ENCODE peak calls at places on chromosomes 12 and 14, in nine cellular contexts. K is stomach, O is prostate gland, Z is spleen, U is suprapubic skin, S is Panc1, A is HCT116, C is sigmoid colon, E is GM23338. D is an unnamed sample.

GRCh38 chr12:116138781-116139180 is 138.7 kb downstream of the MED13L start:
- DNase-seq in S (no peak), K (no peak), E (no peak), Z (no peak), U (no peak), A (no peak), C (no peak), O (no peak), D (no peak)

GRCh38 chr12:130714591-130715149 is 1.4 kb downstream of the RIMBP2 start:
- DNase-seq in K (no peak), A (no peak), O (no peak), Z (no peak), C (no peak), U (no peak), E (no peak), S (no peak), D (no peak)

GRCh38 chr14:68820536-68820935 is 27.7 kb upstream of the ZFP36L1 start:
- DNase-seq in S (no peak), K (no peak), O (no peak), Z (no peak), A (no peak), U (no peak), C (no peak), E (no peak), D (no peak)

GRCh38 chr14:22333408-22334274 is 255.4 kb downstream of the DAD1 start:
- DNase-seq in K (peak; percentile 30), Z (no peak), C (no peak), A (peak; percentile 79), O (peak; percentile 61), U (no peak), E (peak; percentile 34), S (peak; percentile 76), D (no peak)

GRCh38 chr14:104334812-104335161 is 196.4 kb downstream of the KIF26A start:
- DNase-seq in O (no peak), Z (no peak), E (no peak), C (no peak), U (peak; percentile 74), S (no peak), K (peak; percentile 15), A (no peak), D (no peak)

GRCh38 chr12:108832730-108833354 is 24.5 kb downstream of the SSH1 start:
- DNase-seq in C (no peak), E (no peak), U (no peak), S (no peak), K (no peak), Z (peak; percentile 32), A (no peak), O (peak; percentile 44), D (no peak)

GRCh38 chr14:32404784-32405573 is 75.9 kb downstream of the AKAP6 start:
- DNase-seq in Z (no peak), O (no peak), A (no peak), U (no peak), C (no peak), K (no peak), S (no peak), E (no peak), D (no peak)

GRCh38 chr12:103924761-103925641 is 5.2 kb upstream of the HSP90B1 start:
- DNase-seq in E (no peak), O (no peak), A (peak; percentile 39), C (no peak), Z (no peak), S (peak; percentile 30), K (no peak), U (no peak), D (no peak)

GRCh38 chr12:124480469-124481256 is 86.7 kb downstream of the NCOR2 start:
- DNase-seq in K (peak; percentile 69), C (no peak), O (no peak), A (no peak), Z (peak; percentile 83), U (no peak), E (no peak), S (no peak), D (no peak)

GRCh38 chr14:41718477-41719166 is 111.9 kb downstream of the LRFN5 start:
- DNase-seq in U (no peak), S (no peak), Z (no peak), K (no peak), E (no peak), A (no peak), O (no peak), C (no peak), D (no peak)

GRCh38 chr14:103217538-103217937 is 94.3 kb downstream of the TNFAIP2 start:
- DNase-seq in O (no peak), C (no peak), Z (peak; percentile 0), A (no peak), K (no peak), U (no peak), S (no peak), E (no peak), D (no peak)

GRCh38 chr12:4438834-4439596 is 6.6 kb downstream of the FGF6 start:
- DNase-seq in C (no peak), E (no peak), K (no peak), S (no peak), Z (no peak), O (peak; percentile 1), U (peak; percentile 38), A (no peak), D (no peak)

GRCh38 chr12:49232940-49233841 is 31.7 kb upstream of the TUBA1C start:
- DNase-seq in Z (peak; percentile 82), C (peak; percentile 80), O (peak; percentile 11), A (no peak), U (no peak), K (peak; percentile 37), S (no peak), E (peak; percentile 77), D (no peak)

GRCh38 chr12:117830471-117830870 is 138.3 kb downstream of the KSR2 start:
- DNase-seq in Z (no peak), E (no peak), S (no peak), U (no peak), O (no peak), K (no peak), C (peak; percentile 0), A (no peak), D (no peak)

GRCh38 chr12:7935773-7936581 is at the start of gene SLC2A3:
- DNase-seq in C (peak; percentile 75), O (no peak), Z (no peak), K (peak; percentile 32), A (no peak), U (no peak), E (peak; percentile 90), S (no peak), D (peak; percentile 91)

GRCh38 chr14:34403646-34404045 is 58.4 kb downstream of the SPTSSA start:
- DNase-seq in U (no peak), Z (no peak), C (no peak), O (no peak), S (no peak), E (no peak), K (no peak), A (no peak), D (no peak)

GRCh38 chr12:19978193-19978592 is 390.1 kb upstream of the PDE3A start:
- DNase-seq in S (no peak), A (no peak), O (no peak), C (no peak), E (no peak), K (no peak), Z (no peak), U (no peak), D (no peak)

GRCh38 chr12:125021096-125021495 is 27.7 kb downstream of the BRI3BP start:
- DNase-seq in A (no peak), O (no peak), C (no peak), S (no peak), K (no peak), Z (no peak), U (no peak), E (no peak), D (no peak)

GRCh38 chr12:116135209-116135930 is 142.1 kb downstream of the MED13L start:
- DNase-seq in U (no peak), A (peak; percentile 40), C (no peak), S (no peak), K (no peak), E (no peak), Z (no peak), O (no peak), D (no peak)

GRCh38 chr14:55754471-55754870 is 174.5 kb downstream of the KTN1 start:
- DNase-seq in Z (no peak), A (no peak), C (no peak), S (no peak), E (no peak), U (no peak), O (no peak), K (no peak), D (no peak)

GRCh38 chr12:53105256-53105655 is 2.0 kb downstream of the SOAT2 start:
- DNase-seq in K (peak; percentile 1), O (no peak), S (no peak), U (no peak), E (no peak), C (no peak), Z (no peak), A (no peak), D (no peak)
- TF ChIP-seq POLR2AphosphoS5 in K (no peak), O (no peak), S (no peak), U (no peak), E (no peak), C (no peak), Z (no peak), A (no peak), D (no peak)

GRCh38 chr12:12582193-12582881 is 19.7 kb upstream of the DUSP16 start:
- DNase-seq in Z (no peak), S (no peak), A (no peak), U (no peak), C (no peak), K (no peak), E (no peak), O (no peak), D (no peak)
- TF ChIP-seq POLR2AphosphoS5 in Z (no peak), S (no peak), A (no peak), U (no peak), C (no peak), K (no peak), E (no peak), O (no peak), D (no peak)

GRCh38 chr14:100332797-100333196 is 9.7 kb downstream of the SLC25A47 start:
- DNase-seq in Z (no peak), O (no peak), A (no peak), K (no peak), S (no peak), C (no peak), U (no peak), E (no peak), D (no peak)
- TF ChIP-seq POLR2AphosphoS5 in Z (no peak), O (no peak), A (peak; percentile 10), K (no peak), S (no peak), C (no peak), U (no peak), E (no peak), D (no peak)

GRCh38 chr12:95217377-95218163 is at the start of the genes FGD6 and VEZT:
- DNase-seq in C (peak; percentile 100), E (peak; percentile 99), O (peak; percentile 99), A (peak; percentile 98), Z (peak; percentile 100), K (peak; percentile 99), U (peak; percentile 99), S (peak; percentile 96), D (peak; percentile 99)
- TF ChIP-seq POLR2AphosphoS5 in C (peak; percentile 93), E (peak; percentile 83), O (peak; percentile 95), A (peak; percentile 72), Z (peak; percentile 90), K (peak; percentile 79), U (peak; percentile 73), S (peak; percentile 80), D (peak; percentile 78)

D was measured in vagina.